ENCODE peak calls at places on chromosomes 5 and 9, in five cellular contexts. I, H, V, L and Y are unnamed samples.

GRCh38 chr5:14204785-14205321 is 61.7 kb downstream of the TRIO start:
- DNase-seq in I (no peak), H (no peak), V (peak), L (no peak), Y (peak)

GRCh38 chr9:96009223-96009602 is 133.7 kb downstream of the ERCC6L2 start:
- DNase-seq in I (no peak), H (no peak), V (no peak), L (no peak), Y (no peak)

GRCh38 chr9:2493106-2493505 is 128.5 kb upstream of the VLDLR start:
- DNase-seq in I (no peak), H (no peak), V (no peak), L (no peak), Y (no peak)

GRCh38 chr5:79513519-79514390 is at the start of gene HOMER1:
- DNase-seq in I (peak), H (peak), V (peak), L (peak), Y (peak)

GRCh38 chr9:89871871-89872331 is 267.1 kb downstream of the GADD45G start:
- DNase-seq in I (no peak), H (no peak), V (no peak), L (no peak), Y (no peak)

GRCh38 chr5:15943487-15943886 is 236.1 kb downstream of the MARCHF11 start:
- DNase-seq in I (no peak), H (no peak), V (peak), L (no peak), Y (no peak)

GRCh38 chr9:133030317-133031129 is at the start of gene GTF3C5:
- DNase-seq in I (peak), H (peak), V (peak), L (peak), Y (peak)

GRCh38 chr9:81665514-81665838 is 23.9 kb downstream of the TLE1 start:
- DNase-seq in I (no peak), H (no peak), V (no peak), L (no peak), Y (no peak)

GRCh38 chr5:150411245-150411979 is 1.3 kb downstream of the CD74 start:
- DNase-seq in I (no peak), H (peak), V (no peak), L (no peak), Y (peak)

GRCh38 chr5:86917117-86917579 is 299.4 kb downstream of the COX7C start:
- DNase-seq in I (peak), H (no peak), V (peak), L (no peak), Y (peak)

GRCh38 chr5:164335837-164336236 is 830.4 kb downstream of the MAT2B start:
- DNase-seq in I (no peak), H (no peak), V (peak), L (peak), Y (no peak)

GRCh38 chr9:135945969-135946368 is 15.2 kb downstream of the UBAC1 start:
- DNase-seq in I (no peak), H (no peak), V (no peak), L (no peak), Y (no peak)

GRCh38 chr9:104093162-104093561 is 947 bp upstream of the SMC2 start:
- DNase-seq in I (no peak), H (no peak), V (peak), L (no peak), Y (no peak)

GRCh38 chr5:142439208-142439607 is 114.4 kb upstream of the SPRY4 start:
- DNase-seq in I (no peak), H (no peak), V (no peak), L (no peak), Y (no peak)

GRCh38 chr9:134634667-134635230 is 6.9 kb upstream of the COL5A1 start:
- DNase-seq in I (no peak), H (no peak), V (no peak), L (no peak), Y (no peak)

GRCh38 chr9:129138476-129139232 is 27.4 kb downstream of the PTPA start:
- DNase-seq in I (no peak), H (no peak), V (peak), L (peak), Y (no peak)

GRCh38 chr9:125904155-125904841 is 157.1 kb downstream of the PBX3 start:
- DNase-seq in I (no peak), H (no peak), V (no peak), L (no peak), Y (no peak)

GRCh38 chr5:125227333-125228075 is 481.1 kb upstream of the ZNF608 start:
- DNase-seq in I (no peak), H (no peak), V (peak), L (no peak), Y (peak)

GRCh38 chr5:172274951-172275753 is 8.4 kb downstream of the UBTD2 start:
- DNase-seq in I (no peak), H (peak), V (peak), L (no peak), Y (peak)

GRCh38 chr9:135753391-135754105 is 51.6 kb downstream of the KCNT1 start:
- DNase-seq in I (no peak), H (no peak), V (no peak), L (no peak), Y (no peak)

GRCh38 chr5:175829718-175830585 is 41.4 kb upstream of the CPLX2 start:
- DNase-seq in I (no peak), H (no peak), V (no peak), L (no peak), Y (no peak)

GRCh38 chr5:95823738-95824609 is 1.4 kb upstream of the GLRX start:
- DNase-seq in I (no peak), H (peak), V (peak), L (peak), Y (peak)

GRCh38 chr5:9956725-9957124 is 293.0 kb downstream of the ATPSCKMT start:
- DNase-seq in I (no peak), H (no peak), V (no peak), L (no peak), Y (no peak)

GRCh38 chr5:59592101-59592500 is 301.4 kb downstream of the PDE4D start:
- DNase-seq in I (no peak), H (no peak), V (no peak), L (no peak), Y (no peak)

GRCh38 chr9:8857330-8858249 is 1058.0 kb upstream of the DMAC1 start:
- DNase-seq in I (peak), H (no peak), V (no peak), L (no peak), Y (no peak)

GRCh38 chr9:113963017-113963620 is 87.0 kb downstream of the ZNF618 start:
- DNase-seq in I (peak), H (no peak), V (peak), L (peak), Y (peak)

GRCh38 chr5:155631116-155631515 is 617.6 kb downstream of the KIF4B start:
- DNase-seq in I (no peak), H (no peak), V (peak), L (no peak), Y (no peak)

GRCh38 chr9:124035001-124035650 is 23.6 kb downstream of the LHX2 start:
- DNase-seq in I (no peak), H (no peak), V (no peak), L (no peak), Y (no peak)

GRCh38 chr5:143025971-143026370 is 255.8 kb downstream of the ARHGAP26 start:
- DNase-seq in I (no peak), H (no peak), V (no peak), L (no peak), Y (no peak)

GRCh38 chr9:121906074-121906520 is 187.0 kb downstream of the TTLL11 start:
- DNase-seq in I (no peak), H (no peak), V (peak), L (no peak), Y (no peak)

GRCh38 chr5:149966901-149967419 is 6.4 kb downstream of the SLC26A2 start:
- DNase-seq in I (no peak), H (no peak), V (no peak), L (no peak), Y (no peak)